ENCODE peak calls at places on chromosomes 2 and 18, in four cellular contexts. U is ovary, A is Peyer's patch, X is uterus. Y is an unnamed sample.

GRCh38 chr2:142722086-142722485 is 155.4 kb upstream of the KYNU start:
- DNase-seq in U (no peak), A (no peak), X (no peak), Y (no peak)

GRCh38 chr2:234593636-234594035 is 96.8 kb upstream of the ARL4C start:
- DNase-seq in U (no peak), X (no peak), A (no peak), Y (no peak)

GRCh38 chr18:29779096-29779495 is 1263.4 kb downstream of the DSC3 start:
- DNase-seq in X (no peak), U (no peak), A (no peak), Y (no peak)

GRCh38 chr2:28507806-28508764 is 12.2 kb downstream of the PLB1 start:
- DNase-seq in X (no peak), U (no peak), A (peak), Y (no peak)

GRCh38 chr2:230701308-230701707 is 11.3 kb upstream of the CAB39 start:
- DNase-seq in U (no peak), A (no peak), X (no peak), Y (no peak)

GRCh38 chr2:199431748-199432213 is 26.0 kb downstream of the SATB2 start:
- DNase-seq in U (no peak), X (no peak), A (no peak), Y (no peak)

GRCh38 chr2:44936275-44936674 is 5.2 kb upstream of the SIX3 start:
- DNase-seq in X (no peak), U (no peak), A (no peak), Y (no peak)

GRCh38 chr2:73886357-73886756 is 6.5 kb upstream of the ACTG2 start:
- DNase-seq in A (no peak), U (no peak), X (no peak), Y (no peak)

GRCh38 chr2:147595200-147595599 is 249.6 kb upstream of the ACVR2A start:
- DNase-seq in A (no peak), U (no peak), X (no peak), Y (no peak)

GRCh38 chr18:3447035-3447894 is 2.7 kb upstream of the TGIF1 start:
- DNase-seq in X (peak), U (peak), A (peak), Y (peak)

GRCh38 chr2:204487447-204488229 is 57.6 kb upstream of the PARD3B start:
- DNase-seq in A (no peak), U (no peak), X (no peak), Y (no peak)

GRCh38 chr2:23617167-23617787 is 232.3 kb downstream of the KLHL29 start:
- DNase-seq in A (no peak), U (peak), X (peak), Y (no peak)

GRCh38 chr2:20411361-20411894 is 35.4 kb upstream of the RHOB start:
- DNase-seq in U (peak), A (peak), X (peak), Y (peak)

GRCh38 chr2:18630541-18630940 is 41.2 kb upstream of the NT5C1B start:
- DNase-seq in U (no peak), A (no peak), X (no peak), Y (no peak)

GRCh38 chr2:62844311-62845090 is 139.0 kb downstream of the EHBP1 start:
- DNase-seq in X (no peak), A (no peak), U (no peak), Y (no peak)

GRCh38 chr2:241003369-241003768 is 5.0 kb downstream of the SNED1 start:
- DNase-seq in X (no peak), U (no peak), A (peak), Y (no peak)

GRCh38 chr2:128446049-128446811 is 127.6 kb upstream of the HS6ST1 start:
- DNase-seq in X (peak), U (peak), A (no peak), Y (peak)

GRCh38 chr2:28765316-28765715 is 13.7 kb downstream of the PPP1CB start:
- DNase-seq in U (no peak), A (no peak), X (no peak), Y (no peak)

GRCh38 chr2:240747256-240747655 is 55.6 kb downstream of the AQP12A start:
- DNase-seq in A (no peak), X (no peak), U (no peak), Y (no peak)

GRCh38 chr2:36912692-36913091 is 53.6 kb downstream of the STRN start:
- DNase-seq in X (no peak), A (no peak), U (no peak), Y (no peak)

GRCh38 chr2:20205915-20206524 is 18.9 kb downstream of the SDC1 start:
- DNase-seq in U (no peak), A (no peak), X (no peak), Y (no peak)

GRCh38 chr2:191304939-191305875 is 60.0 kb downstream of the MYO1B start:
- DNase-seq in A (no peak), U (peak), X (peak), Y (peak)

GRCh38 chr18:63970803-63971191 is 916 bp downstream of the SERPINB8 start:
- DNase-seq in A (no peak), U (peak), X (no peak), Y (peak)

GRCh38 chr2:71646028-71646427 is 192.7 kb downstream of the DYSF start:
- DNase-seq in A (no peak), U (no peak), X (no peak), Y (peak)

GRCh38 chr2:134718095-134718955 is 475 bp downstream of the TMEM163 start:
- DNase-seq in U (peak), A (peak), X (no peak), Y (peak)

GRCh38 chr2:94877129-94877528 is 5.9 kb downstream of the TEKT4 start:
- DNase-seq in U (no peak), A (no peak), X (no peak), Y (no peak)

GRCh38 chr2:34104601-34105000 is 505.5 kb upstream of the FAM98A start:
- DNase-seq in X (no peak), U (no peak), A (no peak), Y (no peak)

GRCh38 chr2:157307021-157307420 is 18.6 kb downstream of the ERMN start:
- DNase-seq in U (no peak), A (no peak), X (no peak), Y (no peak)

GRCh38 chr2:179226203-179226960 is 38.2 kb downstream of the SESTD1 start:
- DNase-seq in U (no peak), A (no peak), X (no peak), Y (no peak)

GRCh38 chr18:75211002-75211621 is 515 bp downstream of the TSHZ1 start:
- DNase-seq in U (no peak), X (no peak), A (no peak), Y (peak)

GRCh38 chr2:239250216-239251071 is 150.4 kb downstream of the HDAC4 start:
- DNase-seq in U (no peak), A (no peak), X (no peak), Y (peak)

GRCh38 chr2:47904903-47905453 is 1.3 kb downstream of the FBXO11 start:
- DNase-seq in X (peak), U (peak), A (peak), Y (peak)
- TF ChIP-seq POLR2A in X (no peak), U (no peak), A (no peak), Y (no peak)

GRCh38 chr2:224166661-224167060 is 127.6 kb upstream of the SERPINE2 start:
- DNase-seq in X (no peak), U (no peak), A (no peak), Y (no peak)

GRCh38 chr2:224162122-224162521 is 123.0 kb upstream of the SERPINE2 start:
- DNase-seq in X (no peak), A (no peak), U (no peak), Y (no peak)

GRCh38 chr2:224169847-224170246 is 130.8 kb upstream of the SERPINE2 start:
- DNase-seq in X (no peak), U (no peak), A (no peak), Y (no peak)

GRCh38 chr2:224163573-224164307 is 124.7 kb upstream of the SERPINE2 start:
- DNase-seq in X (no peak), U (no peak), A (no peak), Y (no peak)

DNA sequence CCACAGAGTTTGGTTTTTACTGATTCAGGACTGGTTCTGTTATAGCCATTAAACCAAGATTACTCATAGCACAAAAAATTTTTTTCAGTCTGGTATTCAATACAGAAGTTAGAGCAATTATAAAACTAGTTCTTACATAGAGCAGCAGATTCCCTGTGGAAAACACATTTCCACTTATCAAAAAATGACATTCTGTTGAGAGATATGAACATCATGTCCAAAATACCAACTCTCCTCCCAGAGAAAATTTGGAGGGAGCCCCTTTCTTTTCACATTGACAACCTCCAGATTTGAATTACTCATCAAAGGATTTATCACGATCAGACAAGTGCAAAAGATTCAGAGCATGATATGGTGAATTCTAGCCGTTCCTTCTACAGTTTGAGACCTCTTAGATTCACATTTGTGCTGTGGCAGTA is 126.8 kb upstream of the SERPINE2 start:
- DNase-seq in U (no peak), A (no peak), X (no peak), Y (no peak)
- TF ChIP-seq CTCF in U (no peak), A (no peak), X (no peak), Y (no peak)

DNA sequence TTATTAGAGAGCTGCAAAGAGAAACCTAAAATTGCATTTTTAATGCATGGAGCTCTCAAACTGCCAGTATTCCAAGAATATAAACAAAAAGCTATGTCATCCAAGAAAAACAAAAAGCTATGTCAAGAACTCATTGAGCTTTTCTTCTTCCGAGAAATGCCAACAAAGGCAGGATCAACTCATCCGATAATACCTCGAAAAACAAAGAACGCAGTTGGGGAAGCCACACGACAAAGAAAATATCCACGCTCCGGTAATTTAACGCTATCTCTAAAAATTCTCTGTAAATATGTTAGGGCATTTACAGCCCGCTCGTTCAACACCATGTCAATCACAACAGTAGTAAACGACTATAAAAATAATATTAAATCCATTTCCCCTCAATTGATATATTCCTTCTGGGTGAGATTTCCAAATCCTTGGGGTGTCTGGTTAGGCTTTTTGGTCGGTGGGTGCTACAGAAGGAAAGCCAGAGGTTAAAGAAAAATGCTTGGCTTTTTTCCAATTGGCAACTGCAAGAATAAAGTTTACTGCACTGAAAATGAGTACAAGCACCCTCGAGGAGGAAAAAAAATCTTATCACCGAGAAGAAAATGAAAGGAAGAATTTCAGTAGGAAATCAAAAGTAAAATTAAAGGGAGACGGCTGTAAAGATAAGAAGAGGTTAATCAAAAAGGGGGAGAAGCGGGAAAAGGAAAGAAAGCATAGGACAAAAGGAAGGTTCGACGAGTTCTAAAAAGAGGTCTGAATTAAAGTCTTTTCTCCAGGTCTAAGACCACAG is 874 bp downstream of the TIA1 start:
- DNase-seq in U (no peak), X (no peak), A (no peak), Y (no peak)
- TF ChIP-seq POLR2A in U (no peak), X (no peak), A (no peak), Y (no peak)

GRCh38 chr2:163884416-163884815 is 148.6 kb upstream of the FIGN start:
- DNase-seq in X (no peak), U (no peak), A (no peak), Y (no peak)

GRCh38 chr2:163877316-163877715 is 141.5 kb upstream of the FIGN start:
- DNase-seq in U (no peak), A (no peak), X (no peak), Y (no peak)

DNA sequence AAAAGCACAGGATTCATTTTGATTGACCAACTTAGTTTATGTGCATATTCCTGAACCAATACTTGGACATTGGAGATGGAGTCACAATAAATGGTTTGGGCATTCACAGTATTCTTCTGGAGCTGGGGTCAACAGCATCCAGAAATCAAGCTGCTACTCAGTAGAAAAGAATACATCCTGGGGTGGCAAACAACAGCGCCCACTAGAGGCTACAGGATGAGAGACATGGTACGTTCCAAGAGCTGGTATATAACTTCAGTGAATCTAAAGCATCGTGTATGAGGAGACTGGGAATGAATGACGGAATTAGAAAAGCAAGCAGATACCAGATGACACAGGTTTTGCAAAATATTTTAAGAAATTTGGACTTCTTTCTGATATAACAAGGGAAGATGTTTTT is 142.9 kb upstream of the FIGN start:
- DNase-seq in X (no peak), U (no peak), A (no peak), Y (peak)
- TF ChIP-seq CTCF in X (no peak), U (no peak), A (no peak), Y (peak)

Y was measured in adrenal gland.